ENCODE peak calls at places on chromosomes 3 and 15, in seven cellular contexts. W, H, V, F, R, B and P are unnamed samples.

GRCh38 chr3:150348500-150348899 is 59.6 kb upstream of the TSC22D2 start:
- DNase-seq in H (no peak), B (peak), F (no peak), V (peak), R (peak), W (peak), P (no peak)

GRCh38 chr3:184908859-184909258 is 96.9 kb downstream of the VPS8 start:
- DNase-seq in R (no peak), B (no peak), W (no peak), F (no peak), H (no peak), V (no peak), P (no peak)

GRCh38 chr3:53822331-53822741 is 23.9 kb downstream of the CHDH start:
- DNase-seq in W (peak), R (no peak), V (no peak), F (no peak), H (no peak), B (no peak), P (no peak)

GRCh38 chr15:98806275-98806895 is 158.0 kb downstream of the IGF1R start:
- DNase-seq in V (no peak), F (no peak), B (no peak), H (no peak), W (no peak), R (no peak), P (no peak)

GRCh38 chr3:62300617-62301016 is 72.7 kb downstream of the FEZF2 start:
- DNase-seq in F (no peak), V (no peak), W (no peak), R (no peak), B (no peak), H (no peak), P (no peak)

GRCh38 chr15:73683624-73684536 is at the start of gene CD276:
- DNase-seq in W (peak), R (peak), H (peak), V (peak), F (peak), B (peak), P (peak)

GRCh38 chr15:76431936-76432335 is 95.4 kb downstream of the ISL2 start:
- DNase-seq in F (no peak), W (no peak), V (no peak), R (peak), H (no peak), B (no peak), P (no peak)

GRCh38 chr3:72010044-72010443 is 225.1 kb upstream of the PROK2 start:
- DNase-seq in B (no peak), H (no peak), V (no peak), R (no peak), W (no peak), F (no peak), P (no peak)

GRCh38 chr3:81823882-81824395 is 62.5 kb upstream of the GBE1 start:
- DNase-seq in F (no peak), V (no peak), B (no peak), H (no peak), W (no peak), R (no peak), P (no peak)

GRCh38 chr3:10526366-10526765 is 21.0 kb upstream of the ATP2B2 start:
- DNase-seq in F (no peak), R (no peak), W (peak), H (no peak), V (no peak), B (no peak), P (no peak)

GRCh38 chr3:4908769-4909156 is 70.5 kb upstream of the BHLHE40 start:
- DNase-seq in B (no peak), W (no peak), V (no peak), R (no peak), H (no peak), F (no peak), P (no peak)

GRCh38 chr15:81908111-81908510 is 137.7 kb downstream of the MEX3B start:
- DNase-seq in V (no peak), B (no peak), W (no peak), R (no peak), H (no peak), F (no peak), P (no peak)
- TF ChIP-seq CTCF in V (no peak), B (no peak), W (no peak), R (no peak), H (no peak), F (no peak), P (no peak)

GRCh38 chr3:127700406-127700805 is 27.7 kb downstream of the ABTB1 start:
- DNase-seq in R (no peak), W (no peak), B (no peak), V (no peak), F (peak), H (no peak), P (no peak)
- TF ChIP-seq POLR2A in R (no peak), W (no peak), B (no peak), V (no peak), F (no peak), H (no peak), P (no peak)

GRCh38 chr3:43691120-43692002 is 623 bp downstream of the ABHD5 start:
- DNase-seq in F (peak), V (peak), H (peak), W (peak), B (peak), R (peak), P (peak)
- TF ChIP-seq CTCF in F (no peak), V (no peak), H (no peak), W (no peak), B (no peak), R (no peak), P (no peak)

GRCh38 chr15:90989040-90989768 is 5.1 kb downstream of the PRC1 start:
- DNase-seq in H (no peak), W (no peak), B (no peak), F (no peak), R (no peak), V (no peak), P (no peak)

GRCh38 chr15:90990446-90990845 is 3.9 kb downstream of the PRC1 start:
- DNase-seq in V (no peak), F (no peak), W (no peak), B (no peak), H (no peak), R (no peak), P (no peak)

GRCh38 chr15:90988249-90988648 is 6.1 kb downstream of the PRC1 start:
- DNase-seq in R (no peak), B (no peak), F (no peak), W (no peak), H (peak), V (no peak), P (no peak)

GRCh38 chr15:90986790-90987507 is 7.4 kb downstream of the PRC1 start:
- DNase-seq in F (no peak), R (no peak), H (no peak), W (no peak), B (no peak), V (peak), P (no peak)

DNA sequence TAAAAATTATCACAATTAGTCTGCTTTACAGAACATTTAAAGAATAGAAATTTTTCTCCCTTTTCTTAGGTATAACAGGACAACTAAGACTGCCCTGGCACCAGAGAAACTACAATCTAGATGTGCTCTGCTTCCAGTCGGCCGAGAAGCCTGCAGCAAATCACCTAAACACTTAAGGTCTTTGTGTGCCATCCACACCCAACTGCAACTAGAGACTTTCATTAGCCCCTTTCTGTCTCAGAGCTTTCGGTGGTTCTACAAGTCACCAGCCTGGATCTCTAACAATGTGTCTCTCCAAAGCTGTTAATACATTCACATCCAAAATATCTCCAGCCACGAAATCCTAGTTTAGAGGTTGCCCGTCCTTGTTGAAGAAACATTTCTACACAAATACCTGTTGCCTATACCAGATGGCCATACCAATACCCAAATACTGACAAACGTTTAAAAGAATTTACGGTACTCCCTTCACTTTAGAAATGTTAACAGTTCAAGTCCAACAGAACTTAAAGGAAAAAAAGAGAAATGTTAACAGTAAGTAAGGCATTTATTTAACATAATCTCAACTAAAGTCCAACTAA is 6.7 kb downstream of the PRC1 start:
- DNase-seq in B (no peak), W (no peak), R (no peak), V (no peak), H (no peak), F (no peak), P (no peak)
- TF ChIP-seq POLR2A in B (no peak), W (no peak), R (no peak), V (no peak), H (no peak), F (no peak), P (no peak)

GRCh38 chr3:189267981-189268613 is 96.3 kb downstream of the TPRG1 start:
- DNase-seq in B (peak), V (no peak), W (no peak), R (no peak), F (no peak), H (no peak), P (no peak)
- TF ChIP-seq CTCF in B (no peak), V (no peak), W (no peak), R (peak), F (no peak), H (no peak), P (no peak)